ENCODE peak calls at places on chromosomes 7 and 10, in nine cellular contexts. Y is foreskin fibroblast, V is A549, G is mammary epithelial cell, D is kidney epithelial cell, C is nephron progenitor cell, J is endothelial cell, T is tibial artery, M is H9. X is an unnamed sample.

GRCh38 chr10:71094712-71095390 is 117.5 kb upstream of the UNC5B start:
- DNase-seq in Y (no peak), V (no peak), G (peak; percentile 81), D (no peak), C (no peak), J (no peak), T (no peak), M (no peak), X (no peak)

GRCh38 chr10:47246409-47247189 is 53.4 kb upstream of the GDF10 start:
- DNase-seq in Y (no peak), V (no peak), G (no peak), D (no peak), C (no peak), J (no peak), T (no peak), M (peak; percentile 14), X (no peak)

GRCh38 chr7:20514364-20514763 is 101.1 kb upstream of the ABCB5 start:
- DNase-seq in Y (no peak), V (no peak), G (peak; percentile 88), D (peak; percentile 67), C (peak; percentile 15), J (no peak), T (no peak), M (no peak), X (no peak)

GRCh38 chr10:106981461-106981850 is 183.1 kb downstream of the SORCS1 start:
- DNase-seq in Y (no peak), V (no peak), G (no peak), D (no peak), C (no peak), J (no peak), T (no peak), M (no peak), X (no peak)

GRCh38 chr7:2553831-2554581 is 1.3 kb downstream of the BRAT1 start:
- DNase-seq in Y (no peak), V (no peak), G (no peak), D (no peak), C (no peak), J (no peak), T (peak; percentile 57), M (no peak), X (no peak)

GRCh38 chr10:124650820-124651401 is 93.3 kb downstream of the FAM53B start:
- DNase-seq in Y (no peak), V (no peak), G (no peak), D (no peak), C (no peak), J (no peak), T (no peak), M (no peak), X (no peak)

GRCh38 chr7:122886357-122887081 is at the start of gene CADPS2:
- DNase-seq in Y (peak; percentile 55), V (peak; percentile 50), G (peak; percentile 87), D (peak; percentile 42), C (peak; percentile 78), J (peak; percentile 83), T (peak; percentile 91), M (peak; percentile 83), X (no peak)

GRCh38 chr7:108455524-108455832 is 758 bp downstream of the NRCAM start:
- DNase-seq in Y (no peak), V (peak; percentile 38), G (no peak), D (no peak), C (no peak), J (no peak), T (no peak), M (no peak), X (no peak)

GRCh38 chr10:129972145-129972965 is 8.3 kb upstream of the EBF3 start:
- DNase-seq in Y (peak; percentile 57), V (no peak), G (no peak), D (no peak), C (peak; percentile 61), J (peak; percentile 37), T (peak; percentile 60), M (no peak), X (no peak)

GRCh38 chr7:76291346-76292205 is 10.9 kb upstream of the HSPB1 start:
- DNase-seq in Y (peak; percentile 98), V (peak; percentile 96), G (peak; percentile 99), D (peak; percentile 88), C (peak; percentile 92), J (peak; percentile 96), T (peak; percentile 97), M (peak; percentile 97), X (peak; percentile 63)

GRCh38 chr7:106731637-106732036 is 70.7 kb upstream of the CCDC71L start:
- DNase-seq in Y (peak; percentile 64), V (no peak), G (no peak), D (no peak), C (no peak), J (no peak), T (no peak), M (no peak), X (no peak)

GRCh38 chr7:55145606-55146005 is 126.8 kb downstream of the EGFR start:
- DNase-seq in Y (no peak), V (no peak), G (no peak), D (no peak), C (no peak), J (no peak), T (no peak), M (no peak), X (no peak)

GRCh38 chr10:88702848-88703597 is 3.0 kb upstream of the LIPK start:
- DNase-seq in Y (peak; percentile 46), V (peak; percentile 90), G (peak; percentile 92), D (peak; percentile 96), C (no peak), J (peak; percentile 29), T (no peak), M (peak; percentile 88), X (no peak)

GRCh38 chr7:29281782-29282541 is 87.4 kb downstream of the CHN2 start:
- DNase-seq in Y (peak; percentile 71), V (no peak), G (peak; percentile 93), D (no peak), C (peak; percentile 34), J (no peak), T (no peak), M (no peak), X (no peak)

GRCh38 chr10:22310928-22311327 is 5.3 kb upstream of the COMMD3 start:
- DNase-seq in Y (no peak), V (no peak), G (no peak), D (no peak), C (no peak), J (no peak), T (no peak), M (no peak), X (no peak)

GRCh38 chr10:100101526-100102076 is 19.9 kb upstream of the CPN1 start:
- DNase-seq in Y (peak; percentile 35), V (peak; percentile 57), G (peak; percentile 4), D (no peak), C (no peak), J (no peak), T (no peak), M (no peak), X (no peak)

GRCh38 chr7:125551008-125551407 is 621.4 kb upstream of the POT1 start:
- DNase-seq in Y (no peak), V (no peak), G (no peak), D (no peak), C (no peak), J (no peak), T (no peak), M (no peak), X (no peak)

GRCh38 chr7:106493041-106493731 is 167.8 kb downstream of the CCDC71L start:
- DNase-seq in Y (no peak), V (no peak), G (no peak), D (no peak), C (no peak), J (no peak), T (no peak), M (no peak), X (no peak)

GRCh38 chr10:75228278-75228677 is 7.5 kb downstream of the COMTD1 start:
- DNase-seq in Y (no peak), V (no peak), G (no peak), D (no peak), C (no peak), J (no peak), T (peak; percentile 21), M (no peak), X (no peak)

GRCh38 chr7:15489383-15489782 is 72.4 kb downstream of the AGMO start:
- DNase-seq in Y (no peak), V (no peak), G (no peak), D (no peak), C (peak; percentile 32), J (no peak), T (no peak), M (no peak), X (no peak)

GRCh38 chr10:109741712-109742111 is 181.6 kb downstream of the XPNPEP1 start:
- DNase-seq in Y (no peak), V (no peak), G (no peak), D (no peak), C (no peak), J (no peak), T (no peak), M (no peak), X (no peak)
- TF ChIP-seq CTCF in Y (no peak), V (no peak), G (no peak), D (no peak), C (no peak), J (peak; percentile 34), T (no peak), M (peak; percentile 38), X (no peak)

DNA sequence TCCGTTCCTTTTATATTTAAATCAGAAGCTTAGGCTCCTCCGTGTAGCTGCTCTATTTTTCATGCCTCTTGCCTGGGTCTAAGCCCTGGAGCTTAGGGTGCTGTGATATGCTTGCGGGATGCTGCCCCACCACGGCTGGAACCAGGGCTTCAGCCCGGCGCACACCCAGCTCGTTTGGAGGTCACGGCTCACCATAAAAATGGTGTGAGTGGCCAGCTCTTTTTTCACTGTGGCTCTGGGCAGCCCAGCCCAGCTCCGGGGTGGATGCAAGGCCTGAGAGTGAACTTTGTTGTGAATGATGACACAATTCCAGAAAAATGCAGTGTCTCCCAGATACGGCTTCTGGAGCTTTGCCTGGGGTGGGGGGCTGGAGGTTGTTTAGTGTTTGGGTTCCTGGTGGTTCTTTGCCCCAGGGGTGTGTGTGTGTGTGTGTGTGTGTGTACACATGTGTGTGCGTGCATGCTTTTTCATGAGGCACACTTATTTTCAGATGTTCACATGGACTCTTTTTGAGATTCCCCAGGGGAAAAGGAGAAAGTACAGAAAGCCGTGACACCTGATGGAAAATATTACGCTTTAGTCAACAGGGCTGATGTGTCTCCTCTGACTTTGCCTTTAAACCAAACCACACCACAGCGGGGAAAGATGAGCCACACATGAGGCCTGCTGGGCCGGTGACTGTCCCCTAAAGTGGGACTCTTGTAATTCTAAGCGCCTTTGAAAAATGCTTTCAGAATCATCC is 46.2 kb downstream of the GRK5 start:
- DNase-seq in Y (peak; percentile 97), V (peak; percentile 86), G (peak; percentile 69), D (peak; percentile 69), C (peak; percentile 48), J (no peak), T (peak; percentile 95), M (no peak), X (no peak)
- TF ChIP-seq CTCF in Y (peak; percentile 13), V (no peak), G (no peak), D (no peak), C (no peak), J (no peak), T (peak; percentile 23), M (no peak), X (no peak)

GRCh38 chr10:4247379-4247778 is 462.4 kb upstream of the KLF6 start:
- DNase-seq in Y (no peak), V (no peak), G (no peak), D (no peak), C (no peak), J (no peak), T (no peak), M (no peak), X (no peak)
- TF ChIP-seq CTCF in Y (no peak), V (no peak), G (no peak), D (no peak), C (no peak), J (no peak), T (no peak), M (no peak), X (no peak)

GRCh38 chr7:44286182-44286617 is 39.2 kb downstream of the CAMK2B start:
- DNase-seq in Y (no peak), V (no peak), G (no peak), D (no peak), C (peak; percentile 4), J (no peak), T (peak; percentile 46), M (peak; percentile 62), X (no peak)
- TF ChIP-seq CTCF in Y (no peak), V (no peak), G (no peak), D (no peak), C (no peak), J (no peak), T (no peak), M (peak; percentile 46), X (no peak)

X was measured in D721Med.